ENCODE peak calls at places on chromosomes 16 and 17, in six cellular contexts. N is hepatic stellate cell; G is AG08395; X is KG1; O is activated T-helper 1 cell treated with anti-CD3 and anti-CD28 coated beads, Interleukin-12 subunit alpha, Interleukin-12 subunit beta, Interleukin-2, Interleukin-4 antibody, amounts not matched to agents 30 ng/mL and 10 ng/mL and 1 ng/mL, durations not matched to agents 14 hours and 24 hours and 36 hours; Y is CD8-positive, alpha-beta memory T cell. Q is an unnamed sample.

GRCh38 chr17:41917957-41918391 is 777 bp downstream of the ACLY start:
- DNase-seq in N (no peak), G (no peak), X (no peak), O (peak), Y (peak), Q (peak)

GRCh38 chr16:28087675-28088285 is 24.3 kb upstream of the GSG1L start:
- DNase-seq in N (no peak), G (no peak), X (no peak), O (no peak), Y (no peak), Q (no peak)

GRCh38 chr17:65547253-65547670 is 14.2 kb downstream of the AXIN2 start:
- DNase-seq in N (no peak), G (peak), X (no peak), O (no peak), Y (no peak), Q (no peak)

GRCh38 chr16:2206780-2207433 is 1.7 kb downstream of the MLST8 start:
- DNase-seq in N (no peak), G (no peak), X (no peak), O (no peak), Y (no peak), Q (no peak)

GRCh38 chr17:78793968-78794367 is 11.9 kb upstream of the CYTH1 start:
- DNase-seq in N (no peak), G (no peak), X (no peak), O (no peak), Y (no peak), Q (no peak)

GRCh38 chr17:2171725-2172446 is 117.0 kb downstream of the HIC1 start:
- DNase-seq in N (peak), G (peak), X (no peak), O (no peak), Y (no peak), Q (peak)

GRCh38 chr17:61337247-61337812 is 62.3 kb upstream of the TBX2 start:
- DNase-seq in N (no peak), G (no peak), X (no peak), O (no peak), Y (no peak), Q (no peak)

GRCh38 chr16:1773703-1774455 is 945 bp upstream of the MRPS34 start:
- DNase-seq in N (peak), G (peak), X (peak), O (peak), Y (no peak), Q (peak)

GRCh38 chr17:1137465-1137894 is 42.3 kb downstream of the ABR start:
- DNase-seq in N (no peak), G (no peak), X (no peak), O (no peak), Y (no peak), Q (peak)

GRCh38 chr17:21513012-21513570 is 136.9 kb downstream of the KCNJ12 start:
- DNase-seq in N (peak), G (peak), X (no peak), O (peak), Y (peak), Q (peak)

GRCh38 chr17:65198653-65199382 is 61.6 kb downstream of the RGS9 start:
- DNase-seq in N (peak), G (peak), X (peak), O (no peak), Y (no peak), Q (peak)

GRCh38 chr16:72818286-72818845 is 229.6 kb downstream of the ZFHX3 start:
- DNase-seq in N (no peak), G (no peak), X (no peak), O (no peak), Y (no peak), Q (peak)

GRCh38 chr16:11157143-11157542 is 98.9 kb downstream of the SOCS1 start:
- DNase-seq in N (no peak), G (no peak), X (no peak), O (no peak), Y (no peak), Q (no peak)

GRCh38 chr17:47615766-47616424 is 33.8 kb upstream of the KPNB1 start:
- DNase-seq in N (no peak), G (peak), X (no peak), O (no peak), Y (no peak), Q (peak)

GRCh38 chr17:60766778-60767190 is 89.1 kb downstream of the BCAS3 start:
- DNase-seq in N (no peak), G (no peak), X (no peak), O (no peak), Y (peak), Q (no peak)